ENCODE peak calls at places on chromosomes 3 and 15, in seven cellular contexts. C is NCI-H2171 treated with DMSO at 0.1 percent for 48 hours, O is iPS-NIHi11, L is COR-L47, N is tibial artery, K is MCF 10A, Z is SHP77 treated with DMSO at 0.1 percent for 48 hours. X is an unnamed sample.
A peak's percentile ranks its signal among the peaks of the same experiment; 100 is the strongest.

GRCh38 chr3:16828815-16829214 is 55.9 kb upstream of the PLCL2 start:
- DNase-seq in C (no peak), O (peak; percentile 59), L (no peak), N (no peak), K (peak; percentile 71), Z (no peak), X (peak; percentile 62)

GRCh38 chr3:178443634-178444033 is 92.6 kb upstream of the KCNMB2 start:
- DNase-seq in C (peak; percentile 64), O (no peak), L (peak; percentile 81), N (no peak), K (peak; percentile 23), Z (no peak), X (no peak)

GRCh38 chr3:189685854-189686253 is 54.7 kb downstream of the TP63 start:
- DNase-seq in C (no peak), O (no peak), L (no peak), N (no peak), K (peak; percentile 34), Z (no peak), X (no peak)

GRCh38 chr15:72050700-72051099 is 67.2 kb downstream of the MYO9A start:
- DNase-seq in C (no peak), O (no peak), L (no peak), N (no peak), K (no peak), Z (no peak), X (no peak)

GRCh38 chr3:145251311-145251710 is 909.7 kb downstream of the PLOD2 start:
- DNase-seq in C (no peak), O (no peak), L (no peak), N (no peak), K (no peak), Z (no peak), X (no peak)

GRCh38 chr3:140942221-140943104 is 827 bp downstream of the SLC25A36 start:
- DNase-seq in C (peak; percentile 37), O (peak; percentile 70), L (peak; percentile 69), N (peak; percentile 76), K (peak; percentile 61), Z (no peak), X (peak; percentile 75)

GRCh38 chr3:181329024-181329423 is 339.5 kb upstream of the DNAJC19 start:
- DNase-seq in C (no peak), O (no peak), L (peak; percentile 55), N (no peak), K (no peak), Z (peak; percentile 56), X (no peak)

GRCh38 chr3:102485701-102486100 is 50.9 kb downstream of the ZPLD1 start:
- DNase-seq in C (no peak), O (no peak), L (no peak), N (no peak), K (no peak), Z (no peak), X (no peak)

GRCh38 chr3:36900474-36901443 is 44.1 kb downstream of the TRANK1 start:
- DNase-seq in C (no peak), O (no peak), L (no peak), N (no peak), K (no peak), Z (no peak), X (no peak)

GRCh38 chr3:46857485-46858341 is 5.5 kb downstream of the MYL3 start:
- DNase-seq in C (no peak), O (no peak), L (no peak), N (peak; percentile 55), K (no peak), Z (no peak), X (no peak)

GRCh38 chr3:53109190-53109589 is 21.0 kb downstream of the RFT1 start:
- DNase-seq in C (no peak), O (no peak), L (no peak), N (no peak), K (peak; percentile 95), Z (no peak), X (no peak)

GRCh38 chr15:80588801-80589200 is 106.3 kb upstream of the ABHD17C start:
- DNase-seq in C (no peak), O (no peak), L (no peak), N (no peak), K (peak; percentile 79), Z (no peak), X (no peak)

GRCh38 chr15:31340591-31340990 is 14.0 kb downstream of the KLF13 start:
- DNase-seq in C (no peak), O (no peak), L (no peak), N (no peak), K (no peak), Z (no peak), X (no peak)

GRCh38 chr3:29826712-29827111 is 545.8 kb downstream of the RBMS3 start:
- DNase-seq in C (no peak), O (no peak), L (no peak), N (no peak), K (no peak), Z (no peak), X (no peak)

GRCh38 chr3:103056953-103057450 is 622.2 kb downstream of the ZPLD1 start:
- DNase-seq in C (no peak), O (no peak), L (no peak), N (no peak), K (no peak), Z (no peak), X (no peak)

GRCh38 chr15:52005748-52006701 is 13.0 kb upstream of the MAPK6 start:
- DNase-seq in C (no peak), O (no peak), L (no peak), N (no peak), K (peak; percentile 48), Z (no peak), X (no peak)

GRCh38 chr3:165206454-165207266 is 10.5 kb upstream of the SLITRK3 start:
- DNase-seq in C (peak; percentile 72), O (peak; percentile 72), L (peak; percentile 83), N (peak; percentile 73), K (peak; percentile 85), Z (peak; percentile 84), X (peak; percentile 84)

GRCh38 chr3:69108813-69109212 is 13.6 kb downstream of the LMOD3 start:
- DNase-seq in C (no peak), O (no peak), L (no peak), N (no peak), K (no peak), Z (no peak), X (no peak)

GRCh38 chr3:174423936-174424335 is 435.2 kb upstream of the NAALADL2 start:
- DNase-seq in C (no peak), O (no peak), L (no peak), N (no peak), K (no peak), Z (no peak), X (no peak)

GRCh38 chr3:179067839-179068238 is 3.8 kb downstream of the ZMAT3 start:
- DNase-seq in C (no peak), O (no peak), L (peak; percentile 25), N (no peak), K (peak; percentile 56), Z (no peak), X (no peak)

GRCh38 chr3:64586977-64587376 is 100.8 kb downstream of the ADAMTS9 start:
- DNase-seq in C (no peak), O (no peak), L (no peak), N (no peak), K (no peak), Z (no peak), X (no peak)

GRCh38 chr3:8052599-8053185 is 448.9 kb upstream of the LMCD1 start:
- DNase-seq in C (no peak), O (no peak), L (no peak), N (no peak), K (no peak), Z (no peak), X (no peak)

X was measured in H9.